ENCODE peak calls at places on chromosomes 4 and X, in seven cellular contexts. O is tibial nerve, T is mammary epithelial cell, J is K562, X is ovary, Y is A549, U is endothelial cell of umbilical vein. P is an unnamed sample.

GRCh38 chr4:37758226-37758625 is 68.3 kb upstream of the PGM2 start:
- DNase-seq in T (peak), O (no peak), X (peak), U (peak), J (no peak), Y (no peak), P (no peak)

GRCh38 chrX:108537005-108537404 is 97.4 kb downstream of the COL4A5 start:
- DNase-seq in J (peak), O (no peak), Y (peak), X (no peak), T (peak), U (peak), P (peak)

GRCh38 chrX:21972046-21972445 is 31.5 kb downstream of the SMS start:
- DNase-seq in Y (no peak), O (no peak), X (no peak), U (no peak), T (no peak), J (no peak), P (no peak)

GRCh38 chr4:20662851-20663250 is 37.4 kb upstream of the PACRGL start:
- DNase-seq in T (peak), Y (no peak), O (no peak), U (peak), X (no peak), J (no peak), P (no peak)

GRCh38 chr4:10121568-10122097 is 5.0 kb upstream of the WDR1 start:
- DNase-seq in Y (no peak), O (no peak), X (no peak), J (no peak), T (no peak), U (no peak), P (no peak)

GRCh38 chr4:123943976-123944375 is 547.4 kb downstream of the SPRY1 start:
- DNase-seq in T (no peak), Y (no peak), O (no peak), U (no peak), X (no peak), J (no peak), P (no peak)

GRCh38 chr4:121156822-121157769 is 7.0 kb downstream of the TNIP3 start:
- DNase-seq in Y (peak), U (peak), O (no peak), J (no peak), X (no peak), T (no peak), P (peak)

GRCh38 chr4:150363721-150364688 is 217.9 kb upstream of the MAB21L2 start:
- DNase-seq in Y (no peak), T (no peak), J (no peak), X (no peak), U (no peak), O (no peak), P (no peak)

GRCh38 chr4:93828332-93828829 is at the start of gene ATOH1:
- DNase-seq in Y (peak), U (no peak), O (no peak), T (peak), X (no peak), J (no peak), P (peak)

GRCh38 chr4:123298798-123299197 is 97.8 kb upstream of the SPRY1 start:
- DNase-seq in Y (no peak), X (no peak), T (no peak), J (no peak), U (no peak), O (no peak), P (no peak)

GRCh38 chr4:150960079-150960478 is 55.0 kb downstream of the LRBA start:
- DNase-seq in O (no peak), J (peak), Y (peak), U (peak), T (peak), X (no peak), P (peak)

GRCh38 chrX:129739591-129739990 is 812 bp downstream of the XPNPEP2 start:
- DNase-seq in X (peak), T (no peak), U (no peak), J (no peak), O (no peak), Y (no peak), P (no peak)

GRCh38 chr4:109256847-109257246 is 45.6 kb downstream of the COL25A1 start:
- DNase-seq in U (no peak), T (no peak), X (no peak), O (no peak), Y (no peak), J (no peak), P (no peak)

GRCh38 chr4:146370841-146371240 is 150.9 kb downstream of the SLC10A7 start:
- DNase-seq in O (no peak), T (no peak), J (no peak), Y (no peak), X (no peak), U (peak), P (no peak)

GRCh38 chr4:123244233-123244632 is 152.4 kb upstream of the SPRY1 start:
- DNase-seq in O (peak), U (peak), J (no peak), Y (peak), X (peak), T (peak), P (no peak)

GRCh38 chrX:108312011-108312410 is 126.2 kb downstream of the COL4A6 start:
- DNase-seq in U (no peak), O (no peak), T (no peak), X (no peak), J (no peak), Y (no peak), P (no peak)

GRCh38 chrX:99798951-99799350 is 611.1 kb downstream of the PCDH19 start:
- DNase-seq in T (no peak), J (no peak), O (no peak), X (no peak), Y (no peak), U (no peak), P (no peak)

GRCh38 chr4:37762294-37763163 is 64.0 kb upstream of the PGM2 start:
- DNase-seq in J (no peak), U (peak), X (no peak), O (no peak), Y (no peak), T (peak), P (no peak)

GRCh38 chrX:118536687-118537461 is 41.3 kb downstream of the DOCK11 start:
- DNase-seq in Y (peak), U (peak), O (no peak), X (no peak), J (peak), T (no peak), P (no peak)

GRCh38 chrX:136488706-136489105 is 959 bp downstream of the BRS3 start:
- DNase-seq in T (no peak), X (no peak), U (no peak), J (no peak), O (no peak), Y (no peak), P (no peak)

GRCh38 chr4:17721496-17722360 is 59.7 kb downstream of the FAM184B start:
- DNase-seq in X (no peak), T (peak), Y (no peak), U (no peak), O (no peak), J (no peak), P (no peak)

GRCh38 chr4:37066149-37066548 is 178.4 kb upstream of the NWD2 start:
- DNase-seq in U (no peak), X (no peak), T (no peak), Y (no peak), J (no peak), O (no peak), P (no peak)

GRCh38 chr4:2931765-2932560 is 31.2 kb downstream of the NOP14 start:
- DNase-seq in X (no peak), O (peak), T (no peak), Y (no peak), U (peak), J (no peak), P (no peak)

GRCh38 chrX:9816094-9816700 is 30.0 kb downstream of the SHROOM2 start:
- DNase-seq in X (no peak), U (no peak), O (no peak), T (no peak), J (no peak), Y (no peak), P (no peak)

GRCh38 chrX:132443736-132444135 is 45.1 kb downstream of the MBNL3 start:
- DNase-seq in T (no peak), U (no peak), X (no peak), O (no peak), J (no peak), Y (no peak), P (no peak)

GRCh38 chr4:177596035-177596434 is 153.8 kb upstream of the AGA start:
- DNase-seq in T (peak), J (no peak), U (no peak), O (no peak), Y (peak), X (no peak), P (no peak)

GRCh38 chrX:22012051-22012450 is 20.1 kb upstream of the PHEX start:
- DNase-seq in X (no peak), U (no peak), T (no peak), Y (no peak), O (no peak), J (no peak), P (no peak)

GRCh38 chr4:55410431-55410830 is 14.7 kb downstream of the TMEM165 start:
- DNase-seq in O (no peak), T (no peak), J (no peak), X (no peak), U (no peak), Y (no peak), P (no peak)

GRCh38 chr4:82284475-82284857 is 89.3 kb downstream of the HNRNPD start:
- DNase-seq in U (peak), J (no peak), X (no peak), O (no peak), Y (no peak), T (no peak), P (no peak)

GRCh38 chr4:82287720-82288119 is 86.1 kb downstream of the HNRNPD start:
- DNase-seq in O (no peak), U (no peak), Y (no peak), J (no peak), T (no peak), X (no peak), P (no peak)

GRCh38 chr4:82282875-82283274 is 90.9 kb downstream of the HNRNPD start:
- DNase-seq in T (no peak), Y (no peak), O (no peak), J (no peak), X (no peak), U (no peak), P (no peak)

DNA sequence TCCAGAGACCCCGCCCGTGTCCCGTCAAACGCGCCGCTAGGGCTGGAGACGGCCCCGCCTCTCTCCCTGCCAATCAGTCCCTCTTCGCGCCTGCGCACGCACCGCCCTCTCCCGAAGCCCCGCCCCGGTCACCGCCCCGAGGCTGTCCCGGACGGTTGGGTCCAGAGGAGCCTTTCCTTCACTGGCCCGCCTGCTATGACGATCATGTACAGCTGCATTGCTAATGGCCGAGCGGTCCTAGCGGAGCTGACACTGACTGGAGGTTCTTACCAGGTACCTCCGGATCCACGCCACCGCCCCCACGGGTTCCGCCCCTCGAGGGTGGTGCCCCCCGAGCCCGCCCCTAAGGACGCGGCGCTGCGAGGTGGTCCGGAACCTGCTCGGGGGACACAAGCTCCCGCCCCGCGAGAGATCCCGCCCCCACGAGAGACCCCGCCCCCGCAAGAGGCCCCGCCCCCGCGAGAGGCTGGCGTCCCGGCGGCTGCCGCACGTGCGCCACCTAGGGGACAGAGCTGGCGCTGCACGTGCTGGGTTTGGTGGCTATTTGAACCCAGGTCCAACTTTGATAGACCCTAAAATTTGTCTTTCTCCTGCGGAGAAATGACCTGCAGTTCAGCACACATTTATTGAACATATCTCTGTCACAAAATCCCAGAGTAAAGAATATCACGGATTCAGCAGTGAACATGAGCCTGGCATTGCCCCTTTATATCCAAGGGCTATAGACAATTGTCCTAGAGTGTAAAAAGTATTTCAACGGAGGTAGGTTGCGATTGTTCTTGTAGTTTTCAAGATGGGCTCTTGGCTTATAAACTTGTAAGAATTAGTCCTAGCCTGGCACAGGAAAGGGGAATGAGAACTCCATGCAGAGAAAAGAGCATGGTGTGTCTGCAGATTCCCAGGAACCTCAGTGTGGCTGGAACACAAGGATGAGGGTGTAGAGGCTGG is 88.7 kb downstream of the HNRNPD start:
- DNase-seq in J (peak), O (peak), U (peak), Y (peak), X (peak), T (peak), P (peak)
- H3K27ac ChIP-seq in J (peak), O (peak), U (no peak), Y (peak), X (no peak), T (no peak), P (no peak)

GRCh38 chr4:95898226-95898625 is 58.3 kb downstream of the PDHA2 start:
- DNase-seq in Y (no peak), X (no peak), U (no peak), J (no peak), O (no peak), T (no peak), P (no peak)
- H3K4me3 ChIP-seq in Y (no peak), X (no peak), U (no peak), J (no peak), O (no peak), T (no peak), P (no peak)

GRCh38 chr4:104465620-104466019 is 29.1 kb downstream of the CXXC4 start:
- DNase-seq in J (no peak), Y (no peak), T (no peak), O (no peak), X (no peak), U (no peak), P (no peak)

GRCh38 chr4:104457308-104457981 is 37.2 kb downstream of the CXXC4 start:
- DNase-seq in J (no peak), T (no peak), U (no peak), Y (no peak), X (no peak), O (no peak), P (no peak)

GRCh38 chr4:104465201-104465600 is 29.5 kb downstream of the CXXC4 start:
- DNase-seq in T (no peak), O (no peak), J (no peak), U (no peak), X (no peak), Y (no peak), P (no peak)

GRCh38 chr4:104462647-104463046 is 32.0 kb downstream of the CXXC4 start:
- DNase-seq in Y (no peak), X (no peak), U (no peak), T (no peak), J (no peak), O (no peak), P (no peak)
- TF ChIP-seq CTCF in Y (no peak), X (no peak), U (no peak), T (no peak), J (no peak), O (no peak), P (no peak)

DNA sequence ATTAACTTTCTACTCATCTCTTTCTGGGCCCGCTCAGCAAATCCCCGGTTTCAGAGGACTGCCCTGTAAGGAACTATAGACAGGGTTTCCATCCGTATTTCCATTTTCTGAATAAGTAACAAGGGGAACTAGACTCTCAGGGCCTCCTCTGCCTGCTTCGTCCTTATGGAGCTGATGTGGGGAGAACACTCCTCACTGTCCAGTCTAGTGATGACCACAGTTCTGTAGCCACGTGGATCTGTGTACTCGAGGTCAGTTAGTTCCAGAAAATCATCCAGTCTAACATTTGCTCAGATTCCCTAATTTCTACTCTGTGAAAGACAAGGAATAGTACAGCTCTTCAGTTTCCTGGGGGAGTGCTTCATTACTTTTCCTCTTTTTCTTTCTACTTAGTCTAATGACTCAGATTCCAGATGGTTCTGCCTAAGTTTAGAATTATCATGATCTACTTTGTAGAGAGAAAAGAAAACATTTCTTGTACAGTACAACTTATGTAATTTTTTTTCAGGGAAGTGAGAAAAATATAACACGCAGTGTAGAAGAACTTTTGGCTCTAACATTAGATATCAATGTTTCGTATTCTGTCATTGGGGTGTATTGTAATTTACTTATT is 82.6 kb downstream of the SORBS2 start:
- DNase-seq in J (no peak), Y (no peak), X (no peak), O (no peak), T (no peak), U (no peak), P (no peak)
- H3K27ac ChIP-seq in J (no peak), Y (no peak), X (no peak), O (no peak), T (no peak), U (peak), P (no peak)

GRCh38 chr4:48341776-48342558 is 638 bp downstream of the SLAIN2 start:
- DNase-seq in Y (no peak), J (peak), O (peak), X (peak), U (peak), T (peak), P (peak)

GRCh38 chr4:48340905-48341775 is at the start of gene SLAIN2:
- DNase-seq in J (peak), Y (peak), O (peak), X (peak), U (peak), T (peak), P (peak)

GRCh38 chr4:48342559-48342878 is 1.2 kb downstream of the SLAIN2 start:
- DNase-seq in X (no peak), T (no peak), J (no peak), U (peak), Y (no peak), O (no peak), P (no peak)

GRCh38 chr4:48343531-48343930 is 2.2 kb downstream of the SLAIN2 start:
- DNase-seq in T (no peak), X (no peak), J (no peak), O (no peak), Y (no peak), U (no peak), P (no peak)

GRCh38 chr4:48343035-48343434 is 1.7 kb downstream of the SLAIN2 start:
- DNase-seq in T (no peak), X (no peak), U (peak), Y (no peak), O (no peak), J (no peak), P (no peak)
- H3K4me3 ChIP-seq in T (peak), X (peak), U (no peak), Y (peak), O (peak), J (peak), P (peak)

DNA sequence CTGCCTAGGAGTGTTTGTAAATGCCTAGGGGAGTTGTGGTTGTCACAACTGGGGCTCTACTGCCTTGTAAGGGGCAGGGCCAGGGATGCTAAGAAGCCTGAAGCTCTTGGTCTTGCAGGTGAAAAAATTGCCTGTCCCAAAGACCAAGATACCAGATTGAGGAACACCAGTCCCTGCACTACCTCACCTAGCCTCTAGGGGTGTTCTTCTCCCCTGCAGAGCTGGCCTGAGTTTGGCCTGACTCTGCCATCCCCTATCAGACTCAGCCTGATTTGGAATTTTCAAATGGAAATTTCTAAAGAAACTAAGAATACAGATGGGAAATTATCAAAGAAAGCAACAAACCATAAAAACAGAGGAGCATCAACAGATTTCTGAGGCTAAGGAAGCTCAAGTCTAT is 90.4 kb downstream of the ZC4H2 start:
- DNase-seq in U (no peak), Y (peak), T (no peak), X (no peak), O (no peak), J (peak), P (peak)
- TF ChIP-seq CTCF in U (no peak), Y (no peak), T (peak), X (no peak), O (no peak), J (peak), P (peak)

P was measured in WERI-Rb-1.